ENCODE peak calls at places on chromosome 6, in nine cellular contexts. J, U, D, A, Q, H, G, F and S are unnamed samples.

GRCh38 chr6:106360989-106361430 is 493 bp downstream of the CRYBG1 start:
- DNase-seq in G (peak), D (peak), A (peak), J (no peak), F (no peak), Q (peak), H (no peak), U (no peak), S (peak)

GRCh38 chr6:6790393-6790792 is 201.9 kb downstream of the LY86 start:
- DNase-seq in J (no peak), G (no peak), H (no peak), D (no peak), Q (no peak), U (no peak), A (no peak), F (no peak), S (no peak)

GRCh38 chr6:52361945-52362442 is at the start of gene PAQR8:
- DNase-seq in U (peak), J (peak), D (peak), Q (peak), F (no peak), A (peak), H (peak), G (peak), S (peak)

GRCh38 chr6:136923116-136923953 is 1.2 kb downstream of the SLC35D3 start:
- DNase-seq in Q (peak), U (no peak), F (no peak), A (peak), D (no peak), G (peak), H (no peak), J (no peak), S (no peak)

GRCh38 chr6:132122871-132123270 is 171.7 kb upstream of the CCN2 start:
- DNase-seq in D (no peak), U (peak), J (peak), H (peak), Q (no peak), A (no peak), F (no peak), G (no peak), S (peak)

GRCh38 chr6:157550114-157550989 is 169.4 kb downstream of the ZDHHC14 start:
- DNase-seq in U (no peak), Q (no peak), A (no peak), G (no peak), D (no peak), F (no peak), H (no peak), J (no peak), S (no peak)

GRCh38 chr6:37695857-37696219 is 1.8 kb downstream of the MDGA1 start:
- DNase-seq in U (peak), H (peak), F (no peak), A (peak), G (peak), J (peak), Q (no peak), D (no peak), S (peak)

GRCh38 chr6:109772961-109773431 is 81.9 kb downstream of the FIG4 start:
- DNase-seq in H (peak), Q (no peak), A (no peak), D (no peak), J (peak), G (peak), U (no peak), F (no peak), S (peak)

GRCh38 chr6:43744490-43744889 is 25.5 kb upstream of the VEGFA start:
- DNase-seq in H (no peak), U (no peak), J (no peak), F (no peak), G (no peak), Q (no peak), A (peak), D (no peak), S (no peak)

GRCh38 chr6:7787137-7787575 is 61.3 kb downstream of the BMP6 start:
- DNase-seq in Q (no peak), G (peak), H (peak), A (no peak), D (peak), F (no peak), J (peak), U (peak), S (peak)

GRCh38 chr6:117491916-117492315 is 9.4 kb downstream of the DCBLD1 start:
- DNase-seq in Q (no peak), F (no peak), H (peak), J (peak), G (peak), U (peak), D (no peak), A (no peak), S (peak)

GRCh38 chr6:20137837-20138236 is 74.4 kb downstream of the MBOAT1 start:
- DNase-seq in D (no peak), A (no peak), F (no peak), H (peak), G (no peak), U (no peak), Q (no peak), J (peak), S (peak)

GRCh38 chr6:24581084-24581669 is 64.8 kb downstream of the KIAA0319 start:
- DNase-seq in A (peak), G (peak), F (no peak), J (peak), U (peak), Q (peak), H (peak), D (peak), S (peak)

GRCh38 chr6:33840064-33840926 is 36.5 kb upstream of the MLN start:
- DNase-seq in J (peak), H (peak), Q (no peak), A (no peak), F (peak), U (peak), D (peak), G (peak), S (peak)

GRCh38 chr6:33826537-33826936 is 22.7 kb upstream of the MLN start:
- DNase-seq in D (peak), A (no peak), J (no peak), Q (no peak), H (no peak), U (no peak), G (no peak), F (no peak), S (no peak)

GRCh38 chr6:111720931-111721496 is 115.3 kb upstream of the TRAF3IP2 start:
- DNase-seq in A (no peak), G (no peak), Q (no peak), H (no peak), U (no peak), J (no peak), D (no peak), F (no peak), S (no peak)

GRCh38 chr6:121460170-121460569 is 24.7 kb downstream of the GJA1 start:
- DNase-seq in U (no peak), H (no peak), A (no peak), Q (no peak), F (no peak), J (no peak), G (no peak), D (no peak), S (no peak)

GRCh38 chr6:132511159-132511835 is 1.6 kb downstream of the STX7 start:
- DNase-seq in Q (no peak), J (no peak), D (peak), G (peak), F (no peak), A (no peak), U (peak), H (no peak), S (peak)

GRCh38 chr6:157442296-157442695 is 61.3 kb downstream of the ZDHHC14 start:
- DNase-seq in U (no peak), D (no peak), A (no peak), H (peak), F (no peak), G (peak), J (peak), Q (no peak), S (peak)

GRCh38 chr6:95094751-95095150 is 482.6 kb upstream of the MANEA start:
- DNase-seq in F (no peak), G (peak), Q (no peak), D (no peak), J (peak), U (peak), A (no peak), H (peak), S (peak)

GRCh38 chr6:26485401-26485800 is 14.7 kb upstream of the BTN1A1 start:
- DNase-seq in U (no peak), A (no peak), D (no peak), J (no peak), F (no peak), H (no peak), Q (no peak), G (no peak), S (no peak)

GRCh38 chr6:75213112-75213511 is 7.3 kb upstream of the COL12A1 start:
- DNase-seq in G (peak), U (peak), A (no peak), F (no peak), Q (no peak), H (no peak), J (peak), D (no peak), S (peak)

GRCh38 chr6:117536317-117536716 is 53.8 kb downstream of the DCBLD1 start:
- DNase-seq in F (no peak), A (no peak), J (peak), D (no peak), Q (no peak), G (no peak), H (peak), U (no peak), S (peak)

GRCh38 chr6:119200774-119201173 is 122.3 kb upstream of the FAM184A start:
- DNase-seq in D (no peak), H (no peak), G (no peak), A (no peak), Q (no peak), J (no peak), U (no peak), F (no peak), S (no peak)

GRCh38 chr6:71279321-71279720 is 9.3 kb upstream of the OGFRL1 start:
- DNase-seq in D (no peak), G (no peak), Q (no peak), F (no peak), U (no peak), H (no peak), A (no peak), J (no peak), S (no peak)
- H3K9ac ChIP-seq in D (no peak), G (no peak), Q (no peak), F (no peak), U (no peak), H (no peak), A (no peak), J (no peak), S (no peak)

DNA sequence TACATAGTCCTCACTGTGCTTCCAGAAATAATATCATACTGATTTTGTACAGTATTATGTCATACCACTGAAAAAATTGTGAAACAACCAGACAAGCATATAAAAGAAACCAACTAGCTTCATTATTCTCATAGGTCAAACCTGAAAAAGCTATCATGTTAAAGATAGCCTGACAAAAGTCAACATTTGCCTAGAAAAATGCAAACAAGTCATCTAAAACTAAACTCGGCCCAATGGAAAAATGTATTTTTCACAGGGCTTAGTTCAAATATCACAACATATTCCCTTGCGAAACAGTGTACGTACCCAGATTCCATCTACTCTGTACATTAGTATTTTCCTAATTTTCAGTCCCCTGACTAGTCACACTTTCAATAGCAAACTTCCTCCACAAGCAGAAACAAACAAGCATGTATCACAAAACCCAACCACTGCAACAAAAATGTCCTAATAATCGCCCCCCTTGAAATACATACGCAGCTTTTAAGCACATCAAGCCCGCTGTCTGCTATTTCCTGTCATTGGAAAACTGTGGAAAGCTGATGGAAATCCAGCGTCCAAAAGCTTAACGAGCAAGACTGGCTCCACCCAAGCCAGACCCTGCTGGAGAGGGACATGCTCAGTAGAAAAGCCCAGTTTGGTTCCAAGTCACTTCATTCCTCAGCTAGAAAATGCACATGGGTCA is 93.1 kb downstream of the EPB41L2 start:
- DNase-seq in H (peak), U (peak), G (peak), F (no peak), A (no peak), Q (peak), J (no peak), D (no peak), S (peak)
- H3K9ac ChIP-seq in H (peak), U (no peak), G (peak), F (no peak), A (no peak), Q (no peak), J (peak), D (no peak), S (peak)

GRCh38 chr6:34964564-34964963 is 75.5 kb downstream of the ANKS1A start:
- DNase-seq in H (no peak), D (no peak), Q (no peak), G (peak), J (peak), F (no peak), A (no peak), U (no peak), S (peak)
- H3K9ac ChIP-seq in H (no peak), D (no peak), Q (no peak), G (no peak), J (no peak), F (no peak), A (no peak), U (no peak), S (peak)

GRCh38 chr6:70281923-70282902 is 20.7 kb downstream of the COL9A1 start:
- DNase-seq in G (no peak), A (peak), H (no peak), U (no peak), J (no peak), Q (peak), D (no peak), F (no peak), S (no peak)
- H3K9ac ChIP-seq in G (no peak), A (no peak), H (no peak), U (no peak), J (no peak), Q (no peak), D (no peak), F (no peak), S (no peak)

DNA sequence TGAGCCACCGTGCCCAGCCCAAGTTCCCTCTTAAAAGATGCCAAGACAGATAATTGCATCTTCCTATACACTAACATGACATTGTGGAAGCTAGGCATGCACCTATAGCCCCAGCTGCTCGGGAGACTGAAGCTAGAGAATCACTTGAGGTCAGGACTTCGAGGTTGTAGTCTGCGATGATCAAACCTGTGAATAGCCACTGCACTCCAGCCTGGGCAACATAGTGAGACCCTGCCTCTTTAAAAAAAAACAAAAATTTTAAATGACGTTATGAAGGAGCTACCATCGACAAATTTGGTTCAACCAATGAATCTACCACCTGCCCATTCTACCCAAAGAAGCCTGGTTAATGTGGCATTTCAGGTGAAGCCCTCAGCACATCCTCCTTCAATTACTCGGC is 80.7 kb downstream of the TBC1D7 start:
- DNase-seq in H (no peak), G (no peak), A (no peak), J (no peak), U (no peak), D (no peak), Q (no peak), F (no peak), S (no peak)
- H3K9ac ChIP-seq in H (no peak), G (no peak), A (no peak), J (no peak), U (no peak), D (no peak), Q (no peak), F (no peak), S (no peak)

GRCh38 chr6:107689881-107690545 is 134.1 kb downstream of the SCML4 start:
- DNase-seq in D (no peak), A (no peak), F (no peak), G (no peak), Q (no peak), U (no peak), J (no peak), H (no peak), S (no peak)

GRCh38 chr6:107690546-107690863 is 133.6 kb downstream of the SCML4 start:
- DNase-seq in J (no peak), F (no peak), D (no peak), A (no peak), Q (no peak), H (no peak), G (no peak), U (no peak), S (no peak)

GRCh38 chr6:107689190-107689589 is 134.9 kb downstream of the SCML4 start:
- DNase-seq in G (no peak), H (no peak), A (no peak), Q (no peak), F (no peak), J (no peak), D (no peak), U (no peak), S (no peak)

GRCh38 chr6:107692351-107692750 is 131.8 kb downstream of the SCML4 start:
- DNase-seq in D (no peak), G (peak), J (peak), F (no peak), H (peak), A (no peak), Q (no peak), U (no peak), S (peak)

GRCh38 chr6:107690864-107691661 is 133.1 kb downstream of the SCML4 start:
- DNase-seq in F (no peak), Q (no peak), D (no peak), A (no peak), G (peak), J (peak), U (no peak), H (peak), S (peak)
- H3K9ac ChIP-seq in F (no peak), Q (no peak), D (no peak), A (no peak), G (peak), J (peak), U (no peak), H (no peak), S (peak)

GRCh38 chr6:88868559-88868860 is 94.9 kb downstream of the RNGTT start:
- DNase-seq in Q (no peak), H (no peak), J (no peak), G (no peak), U (peak), A (no peak), D (no peak), F (no peak), S (no peak)
- H3K9ac ChIP-seq in Q (no peak), H (no peak), J (no peak), G (peak), U (no peak), A (peak), D (no peak), F (no peak), S (no peak)

GRCh38 chr6:169324086-169324485 is 70.4 kb upstream of the THBS2 start:
- DNase-seq in H (no peak), D (no peak), J (no peak), Q (no peak), G (no peak), U (no peak), A (no peak), F (no peak), S (no peak)
- H3K9ac ChIP-seq in H (no peak), D (no peak), J (no peak), Q (no peak), G (no peak), U (no peak), A (no peak), F (no peak), S (no peak)

GRCh38 chr6:36139991-36140710 is 9.8 kb downstream of the MAPK13 start:
- DNase-seq in H (no peak), Q (no peak), J (no peak), G (no peak), D (no peak), F (no peak), U (no peak), A (no peak), S (no peak)
- H3K9ac ChIP-seq in H (no peak), Q (no peak), J (no peak), G (no peak), D (no peak), F (no peak), U (no peak), A (no peak), S (peak)